ENCODE peak calls at places on chromosomes 3 and 15, in eight cellular contexts. D is ovary, X is A549, G is tibial nerve, N is transverse colon, A is esophagus muscularis mucosa, P is stomach, S is K562. B is an unnamed sample.

GRCh38 chr3:118863731-118864322 is 170.8 kb downstream of the IGSF11 start:
- DNase-seq in P (no peak), N (no peak), X (no peak), A (peak), D (no peak), G (no peak), S (peak), B (no peak)

GRCh38 chr15:38176155-38176554 is 76.5 kb upstream of the SPRED1 start:
- DNase-seq in N (no peak), P (no peak), A (no peak), D (no peak), X (no peak), S (peak), G (no peak), B (no peak)

GRCh38 chr15:89307791-89308190 is 26.8 kb downstream of the POLG start:
- DNase-seq in X (no peak), S (no peak), P (no peak), D (no peak), G (no peak), A (no peak), N (no peak), B (no peak)

GRCh38 chr3:149016669-149017541 is 25.6 kb downstream of the GYG1 start:
- DNase-seq in S (no peak), X (no peak), G (no peak), N (no peak), P (no peak), A (no peak), D (no peak), B (no peak)

GRCh38 chr3:49869525-49870126 is at the start of gene CAMKV:
- DNase-seq in N (no peak), D (no peak), X (no peak), P (no peak), S (peak), G (no peak), A (no peak), B (no peak)

GRCh38 chr3:107578523-107578922 is 55.8 kb downstream of the BBX start:
- DNase-seq in P (no peak), A (no peak), X (no peak), D (no peak), S (no peak), G (no peak), N (no peak), B (no peak)

GRCh38 chr3:4953119-4953518 is 26.1 kb upstream of the BHLHE40 start:
- DNase-seq in X (no peak), D (no peak), S (no peak), N (no peak), G (no peak), A (no peak), P (no peak), B (no peak)

GRCh38 chr3:60812544-60812943 is 438.7 kb downstream of the FHIT start:
- DNase-seq in G (no peak), N (no peak), P (no peak), A (no peak), S (no peak), D (no peak), X (no peak), B (no peak)

GRCh38 chr3:54067060-54067459 is 55.3 kb upstream of the CACNA2D3 start:
- DNase-seq in D (no peak), P (no peak), N (no peak), G (no peak), X (no peak), A (no peak), S (no peak), B (no peak)

GRCh38 chr15:40815042-40815678 is 7.9 kb upstream of the DNAJC17 start:
- DNase-seq in D (peak), A (no peak), S (no peak), X (no peak), G (no peak), P (peak), N (no peak), B (no peak)

GRCh38 chr15:29849716-29850115 is 27.4 kb upstream of the TJP1 start:
- DNase-seq in D (no peak), A (no peak), N (no peak), G (no peak), P (no peak), X (no peak), S (no peak), B (no peak)

GRCh38 chr3:138842483-138843188 is 7.9 kb upstream of the PIK3CB start:
- DNase-seq in S (no peak), P (no peak), N (no peak), D (no peak), A (no peak), G (no peak), X (no peak), B (no peak)

GRCh38 chr3:135050536-135050935 is 255.5 kb downstream of the EPHB1 start:
- DNase-seq in X (no peak), P (no peak), G (no peak), D (no peak), S (no peak), A (no peak), N (no peak), B (no peak)
- TF ChIP-seq EP300 in X (no peak), P (no peak), G (no peak), D (no peak), S (no peak), A (no peak), N (no peak), B (no peak)

GRCh38 chr3:69535613-69536012 is 149.7 kb upstream of the FRMD4B start:
- DNase-seq in N (no peak), D (no peak), A (no peak), P (no peak), X (no peak), S (no peak), G (no peak), B (no peak)
- TF ChIP-seq CTCF in N (no peak), D (no peak), A (no peak), P (no peak), X (no peak), S (no peak), G (no peak), B (no peak)

GRCh38 chr15:72685925-72686794 is at the start of the genes BBS4 and HIGD2B:
- DNase-seq in D (peak), A (peak), P (peak), G (peak), S (peak), N (peak), X (peak), B (peak)
- TF ChIP-seq POLR2A in D (peak), A (peak), P (no peak), G (peak), S (peak), N (peak), X (peak), B (peak)

DNA sequence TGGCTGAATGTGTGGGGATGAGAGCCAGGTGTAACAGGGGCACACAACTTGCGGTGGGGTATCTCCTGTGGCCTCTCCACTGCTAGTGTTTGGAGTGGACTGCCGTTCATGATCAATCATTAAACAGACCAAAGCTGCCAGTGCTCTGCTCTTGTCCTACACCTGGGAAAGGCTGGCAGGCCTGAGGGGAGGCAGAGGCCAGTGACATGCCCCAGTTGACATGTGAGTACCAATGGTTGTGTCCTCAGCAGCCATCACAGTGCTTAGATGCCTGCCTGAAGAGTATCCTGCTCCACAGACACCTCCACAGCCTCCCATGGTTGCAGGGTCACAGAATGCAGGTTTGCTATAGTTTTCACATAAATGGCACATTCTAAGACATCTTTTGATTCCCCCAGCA is 348.4 kb downstream of the EPHB1 start:
- DNase-seq in N (no peak), X (no peak), A (no peak), S (no peak), D (no peak), G (no peak), P (no peak), B (no peak)
- TF ChIP-seq EP300 in N (no peak), X (no peak), A (no peak), S (no peak), D (no peak), G (no peak), P (no peak), B (no peak)